ENCODE peak calls at places on chromosomes 5 and 9, in four cellular contexts. Q is PC-9, I is endodermal cell, G is tibial nerve. H is an unnamed sample.

GRCh38 chr5:156914371-156914737 is 48.7 kb downstream of the TIMD4 start:
- DNase-seq in Q (no peak), I (no peak), G (no peak), H (no peak)

GRCh38 chr5:142059304-142059940 is 46.6 kb upstream of the GNPDA1 start:
- DNase-seq in Q (no peak), I (peak; percentile 68), G (no peak), H (peak; percentile 2)

GRCh38 chr9:98869866-98870265 is 62.4 kb downstream of the GALNT12 start:
- DNase-seq in Q (no peak), I (no peak), G (no peak), H (no peak)

GRCh38 chr9:86322973-86323644 is 31.1 kb downstream of the TUT7 start:
- DNase-seq in Q (no peak), I (no peak), G (no peak), H (no peak)

GRCh38 chr9:130944510-130945058 is 5.5 kb upstream of the FIBCD1 start:
- DNase-seq in Q (no peak), I (peak; percentile 45), G (no peak), H (no peak)

GRCh38 chr5:172678902-172679301 is 37.8 kb downstream of the NEURL1B start:
- DNase-seq in Q (no peak), I (no peak), G (no peak), H (peak; percentile 75)

GRCh38 chr5:151742870-151743294 is 15.5 kb downstream of the ATOX1 start:
- DNase-seq in Q (no peak), I (peak; percentile 86), G (no peak), H (peak; percentile 23)

GRCh38 chr9:87656485-87656884 is 69.4 kb upstream of the CTSL start:
- DNase-seq in Q (no peak), I (no peak), G (no peak), H (no peak)

GRCh38 chr9:362936-363335 is 148.3 kb downstream of the DOCK8 start:
- DNase-seq in Q (no peak), I (no peak), G (no peak), H (no peak)

GRCh38 chr9:107488400-107489143 is 997 bp downstream of the KLF4 start:
- DNase-seq in Q (peak; percentile 59), I (peak; percentile 82), G (peak; percentile 76), H (no peak)

GRCh38 chr9:127397722-127398647 is 1.0 kb downstream of the SLC2A8 start:
- DNase-seq in Q (no peak), I (peak; percentile 78), G (peak; percentile 27), H (no peak)

GRCh38 chr9:5818424-5819142 is 14.3 kb downstream of the ERMP1 start:
- DNase-seq in Q (no peak), I (no peak), G (no peak), H (no peak)
- H3K27ac ChIP-seq in Q (peak overlapping the region; percentile 88), I (no peak overlapping the region), G (no peak overlapping the region), H (no peak overlapping the region)

GRCh38 chr5:109805472-109805871 is 115.7 kb downstream of the MAN2A1 start:
- DNase-seq in Q (no peak), I (no peak), G (no peak), H (no peak)

GRCh38 chr5:109803854-109804253 is 114.1 kb downstream of the MAN2A1 start:
- DNase-seq in Q (no peak), I (no peak), G (no peak), H (no peak)

DNA sequence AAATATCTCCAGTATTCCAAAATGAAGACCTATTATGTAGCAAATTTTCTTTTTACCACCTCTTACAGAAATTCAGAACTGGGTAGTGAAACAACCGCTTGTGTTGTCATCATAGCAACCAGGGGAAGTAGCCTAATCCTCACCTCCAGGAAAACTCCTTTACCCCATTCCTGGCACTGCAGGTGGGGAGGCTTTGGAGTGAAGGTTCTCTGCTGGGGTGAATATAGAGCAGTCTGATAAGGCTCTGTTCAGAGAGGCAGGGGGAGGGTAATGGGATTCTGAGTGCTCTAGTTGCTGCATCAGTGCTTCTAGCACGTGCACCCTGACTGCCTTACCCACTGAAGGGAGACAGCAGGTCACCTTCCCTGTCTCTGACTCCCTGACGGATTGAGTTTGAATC is 116.2 kb downstream of the MAN2A1 start:
- DNase-seq in Q (no peak), I (peak; percentile 81), G (no peak), H (no peak)
- H3K27ac ChIP-seq in Q (no peak overlapping the region), I (no peak overlapping the region), G (no peak overlapping the region), H (no peak overlapping the region)

DNA sequence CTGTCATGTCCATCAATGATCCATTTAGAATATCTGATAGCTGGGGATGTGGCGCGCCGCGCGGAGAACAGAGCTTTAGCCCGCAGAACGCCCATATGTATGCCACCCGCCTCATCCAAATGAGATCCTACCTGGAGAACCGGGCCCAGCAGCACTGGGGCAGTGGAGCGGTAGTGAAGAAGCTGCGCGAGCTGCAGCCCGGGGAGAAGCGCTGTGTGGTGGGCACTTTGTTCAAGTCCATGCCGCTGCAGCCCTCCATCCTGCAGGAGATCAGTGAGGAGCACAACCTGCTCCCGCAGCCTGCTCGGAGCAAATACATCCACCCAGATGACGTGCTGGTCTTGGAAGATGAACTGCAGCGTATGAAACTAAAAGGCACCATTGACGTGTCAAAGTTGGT is 313.7 kb downstream of the NR2F1-AS1 start:
- DNase-seq in Q (no peak), I (no peak), G (no peak), H (no peak)
- H3K27ac ChIP-seq in Q (no peak overlapping the region), I (no peak overlapping the region), G (no peak overlapping the region), H (no peak overlapping the region)

GRCh38 chr9:136646827-136647711 is 15.6 kb upstream of the EGFL7 start:
- DNase-seq in Q (no peak), I (no peak), G (no peak), H (no peak)
- H3K27ac ChIP-seq in Q (no peak overlapping the region), I (peak overlapping the region; percentile 60), G (no peak overlapping the region), H (no peak overlapping the region)

GRCh38 chr5:16410338-16410737 is 55.3 kb downstream of the ZNF622 start:
- DNase-seq in Q (peak; percentile 28), I (no peak), G (no peak), H (no peak)
- H3K27ac ChIP-seq in Q (no peak overlapping the region), I (no peak overlapping the region), G (no peak overlapping the region), H (no peak overlapping the region)

GRCh38 chr9:109934499-109935214 is 154.7 kb downstream of the PALM2AKAP2 start:
- DNase-seq in Q (no peak), I (no peak), G (no peak), H (no peak)
- H3K27ac ChIP-seq in Q (no peak overlapping the region), I (no peak overlapping the region), G (no peak overlapping the region), H (no peak overlapping the region)

GRCh38 chr9:133512253-133513213 is 12.2 kb downstream of the MYMK start:
- DNase-seq in Q (no peak), I (no peak), G (no peak), H (no peak)

GRCh38 chr9:133511607-133512006 is 13.2 kb downstream of the MYMK start:
- DNase-seq in Q (no peak), I (no peak), G (no peak), H (no peak)

GRCh38 chr9:133514475-133515239 is 10.1 kb downstream of the MYMK start:
- DNase-seq in Q (no peak), I (no peak), G (peak; percentile 58), H (peak; percentile 67)

GRCh38 chr9:133515240-133515610 is 9.5 kb downstream of the MYMK start:
- DNase-seq in Q (no peak), I (no peak), G (no peak), H (no peak)

DNA sequence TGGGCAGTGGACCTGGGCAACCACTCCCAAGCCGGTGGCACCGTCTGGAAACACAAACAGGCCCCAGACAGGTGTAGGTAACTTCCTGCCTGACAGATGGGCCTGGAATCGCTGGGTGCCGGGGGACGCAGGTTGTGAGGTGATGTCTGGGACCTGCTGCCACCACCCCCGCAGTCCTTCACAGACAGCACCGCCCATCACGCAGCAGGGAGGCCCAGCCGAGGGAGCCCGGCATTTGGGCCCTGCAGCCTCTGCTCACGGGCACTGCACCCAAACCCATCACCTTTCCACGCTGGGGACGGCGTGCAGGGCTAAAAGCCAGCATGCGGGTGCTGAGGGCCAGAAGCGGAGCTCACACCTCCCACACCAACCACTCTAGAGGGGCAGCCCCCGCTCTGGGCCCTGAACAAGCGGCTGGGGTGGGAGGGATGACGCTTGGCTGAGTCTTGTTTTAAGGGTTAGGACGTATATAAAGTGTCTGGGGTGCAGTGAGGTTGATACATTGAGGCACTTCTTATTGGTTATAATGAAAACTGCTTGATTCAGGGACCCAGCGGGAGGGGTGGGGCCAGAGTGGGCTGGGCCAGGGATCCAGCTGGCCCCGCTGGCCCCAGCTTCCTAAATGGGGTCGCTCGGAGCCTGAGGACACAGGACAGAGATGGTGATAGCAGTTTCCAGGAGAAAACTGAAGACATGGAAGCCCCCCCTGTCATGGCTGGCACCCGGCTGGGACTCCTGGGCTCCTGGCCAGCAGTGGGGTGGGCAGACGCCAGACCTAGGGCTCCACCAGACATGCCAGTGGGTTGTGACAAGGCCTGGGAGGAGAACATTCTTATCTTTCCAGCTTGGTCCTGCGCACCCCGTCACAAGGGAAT is 11.3 kb downstream of the MYMK start:
- DNase-seq in Q (no peak), I (no peak), G (no peak), H (no peak)
- H3K27ac ChIP-seq in Q (no peak overlapping the region), I (no peak overlapping the region), G (no peak overlapping the region), H (peak overlapping the region; percentile 64)

GRCh38 chr9:6216951-6217350 is 1.3 kb downstream of the IL33 start:
- DNase-seq in Q (no peak), I (no peak), G (no peak), H (no peak)

GRCh38 chr9:6216002-6216401 is 395 bp downstream of the IL33 start:
- DNase-seq in Q (no peak), I (no peak), G (no peak), H (no peak)

GRCh38 chr9:6214903-6215302 is 704 bp upstream of the IL33 start:
- DNase-seq in Q (no peak), I (no peak), G (no peak), H (no peak)

GRCh38 chr9:6214451-6214850 is 1.2 kb upstream of the IL33 start:
- DNase-seq in Q (no peak), I (no peak), G (no peak), H (no peak)

DNA sequence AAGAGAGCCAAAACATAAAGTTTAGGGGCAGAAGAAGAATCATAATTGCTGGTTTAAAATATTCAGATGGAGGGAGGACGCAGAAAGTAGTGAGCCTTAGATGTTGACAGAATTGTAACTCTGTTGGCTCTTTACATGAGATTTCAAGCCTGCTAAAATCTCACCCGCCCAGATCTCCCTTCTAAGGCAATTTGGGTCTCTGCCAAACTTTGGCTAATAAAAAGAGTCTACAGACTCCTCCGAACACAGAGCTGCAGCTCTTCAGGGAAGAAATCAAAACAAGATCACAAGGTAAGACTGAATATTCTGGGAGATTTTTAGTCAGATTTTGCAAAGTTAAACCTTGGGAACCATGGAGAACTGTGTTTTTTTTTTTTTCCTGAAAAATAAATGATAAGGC is at the start of gene IL33:
- DNase-seq in Q (no peak), I (no peak), G (no peak), H (no peak)
- H3K27ac ChIP-seq in Q (no peak within 1 kb of the TSS), I (no peak within 1 kb of the TSS), G (no peak within 1 kb of the TSS), H (no peak within 1 kb of the TSS)

H was measured in substantia nigra.